ENCODE peak calls at places on chromosomes 3 and 15, in eight cellular contexts. G, R, S, A, P, D, N and W are unnamed samples. For H3K4me1, the result is how much of the 10 kb centered on the place peaks cover.

GRCh38 chr3:5017953-5018531 is 38.8 kb downstream of the BHLHE40 start:
- DNase-seq in G (peak), R (no peak), S (peak), A (peak), P (peak), D (peak), N (no peak), W (no peak)

GRCh38 chr3:195208183-195208582 is 62.8 kb downstream of the XXYLT1 start:
- DNase-seq in G (no peak), R (peak), S (no peak), A (no peak), P (no peak), D (no peak), N (no peak), W (no peak)

GRCh38 chr15:71447328-71448250 is 332.3 kb downstream of the THSD4 start:
- DNase-seq in G (peak), R (no peak), S (no peak), A (no peak), P (no peak), D (no peak), N (no peak), W (no peak)

GRCh38 chr15:77346637-77347036 is 73.3 kb downstream of the PEAK1 start:
- DNase-seq in G (no peak), R (no peak), S (no peak), A (no peak), P (no peak), D (no peak), N (no peak), W (no peak)

GRCh38 chr3:158808697-158809096 is 6.8 kb downstream of the MFSD1 start:
- DNase-seq in G (no peak), R (no peak), S (peak), A (no peak), P (no peak), D (no peak), N (no peak), W (no peak)

GRCh38 chr3:160183375-160184076 is 41.7 kb upstream of the C3orf80 start:
- DNase-seq in G (no peak), R (no peak), S (peak), A (no peak), P (no peak), D (no peak), N (no peak), W (no peak)

GRCh38 chr3:15405448-15406050 is 21.8 kb downstream of the METTL6 start:
- DNase-seq in G (peak), R (no peak), S (peak), A (no peak), P (no peak), D (no peak), N (no peak), W (no peak)

GRCh38 chr3:71987828-71988227 is 202.9 kb upstream of the PROK2 start:
- DNase-seq in G (no peak), R (no peak), S (no peak), A (no peak), P (no peak), D (no peak), N (no peak), W (no peak)

GRCh38 chr3:57130426-57131209 is 34.5 kb downstream of the IL17RD start:
- DNase-seq in G (peak), R (no peak), S (no peak), A (no peak), P (no peak), D (no peak), N (no peak), W (no peak)

GRCh38 chr15:29429584-29429983 is 160.0 kb upstream of the NSMCE3 start:
- DNase-seq in G (no peak), R (no peak), S (no peak), A (no peak), P (no peak), D (no peak), N (no peak), W (no peak)

GRCh38 chr3:112908252-112908651 is 61.6 kb upstream of the CD200R1L start:
- DNase-seq in G (no peak), R (no peak), S (peak), A (no peak), P (no peak), D (no peak), N (no peak), W (no peak)

GRCh38 chr3:157763644-157764043 is 260.4 kb upstream of the VEPH1 start:
- DNase-seq in G (no peak), R (no peak), S (no peak), A (no peak), P (no peak), D (no peak), N (no peak), W (no peak)

GRCh38 chr15:41561777-41562145 is 2.7 kb downstream of the TYRO3 start:
- DNase-seq in G (no peak), R (no peak), S (peak), A (no peak), P (peak), D (no peak), N (no peak), W (no peak)

GRCh38 chr3:60809857-60810256 is 441.4 kb downstream of the FHIT start:
- DNase-seq in G (no peak), R (no peak), S (peak), A (no peak), P (no peak), D (no peak), N (no peak), W (no peak)

GRCh38 chr3:127488141-127488672 is 102.3 kb downstream of the TPRA1 start:
- DNase-seq in G (no peak), R (no peak), S (no peak), A (no peak), P (no peak), D (no peak), N (no peak), W (no peak)
- H3K4me1 ChIP-seq in G (under half), R (under half), S (under half), A (under half), P (under half), D (under half), N (under half), W (under half)

DNA sequence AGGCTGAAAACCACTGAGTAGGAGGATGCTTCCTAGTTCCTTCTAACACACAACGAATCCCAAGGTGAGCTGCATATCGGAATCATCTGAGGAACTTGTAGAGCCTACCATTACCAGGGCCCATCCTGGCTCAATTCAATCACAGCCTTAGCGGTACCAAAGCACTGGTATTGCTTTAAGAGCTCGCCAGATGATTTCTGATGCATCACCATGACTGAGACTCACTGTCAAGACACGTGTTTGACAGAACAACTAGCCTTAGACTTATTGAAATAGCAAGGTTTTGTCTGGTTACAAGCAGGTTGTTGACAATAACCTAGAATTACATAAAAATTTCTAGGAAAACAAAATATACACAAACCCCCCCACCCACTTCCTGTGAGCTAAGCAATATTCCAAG is 68.5 kb downstream of the CBLB start:
- DNase-seq in G (no peak), R (no peak), S (no peak), A (no peak), P (no peak), D (no peak), N (no peak), W (no peak)
- H3K4me1 ChIP-seq in G (under half), R (under half), S (under half), A (under half), P (under half), D (under half), N (under half), W (under half)

DNA sequence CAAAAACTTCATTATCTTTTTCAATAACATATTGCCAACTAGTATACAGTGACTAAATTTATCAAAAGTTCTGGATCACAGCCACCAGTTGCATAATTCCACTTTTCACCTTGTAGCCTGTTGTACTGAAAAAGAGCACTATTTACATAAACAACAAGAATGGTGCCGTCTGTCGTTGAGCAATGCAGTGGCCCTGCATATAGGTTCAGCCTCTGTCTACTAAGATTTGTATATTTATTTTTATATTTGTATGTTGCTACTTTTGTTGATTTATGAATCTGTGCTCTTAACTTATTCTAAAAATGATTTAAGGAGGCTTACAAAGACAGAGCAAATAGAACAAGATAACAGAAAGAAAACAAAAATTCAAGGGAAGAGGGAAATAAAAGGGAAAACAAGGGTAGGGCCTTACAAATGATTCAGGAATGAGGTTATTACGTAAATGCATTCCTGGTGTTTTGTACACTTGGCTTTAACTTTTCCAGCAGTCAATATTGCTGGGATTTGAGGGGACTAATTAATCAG is 257.6 kb upstream of the STT3B start:
- DNase-seq in G (peak), R (no peak), S (peak), A (no peak), P (no peak), D (peak), N (no peak), W (no peak)
- H3K4me1 ChIP-seq in G (under half), R (under half), S (under half), A (under half), P (under half), D (under half), N (under half), W (under half)

GRCh38 chr15:63501256-63502089 is 2.9 kb upstream of the USP3 start:
- DNase-seq in G (peak), R (peak), S (peak), A (peak), P (peak), D (peak), N (peak), W (peak)
- H3K4me1 ChIP-seq in G (half or more), R (under half), S (under half), A (under half), P (under half), D (under half), N (half or more), W (under half)

DNA sequence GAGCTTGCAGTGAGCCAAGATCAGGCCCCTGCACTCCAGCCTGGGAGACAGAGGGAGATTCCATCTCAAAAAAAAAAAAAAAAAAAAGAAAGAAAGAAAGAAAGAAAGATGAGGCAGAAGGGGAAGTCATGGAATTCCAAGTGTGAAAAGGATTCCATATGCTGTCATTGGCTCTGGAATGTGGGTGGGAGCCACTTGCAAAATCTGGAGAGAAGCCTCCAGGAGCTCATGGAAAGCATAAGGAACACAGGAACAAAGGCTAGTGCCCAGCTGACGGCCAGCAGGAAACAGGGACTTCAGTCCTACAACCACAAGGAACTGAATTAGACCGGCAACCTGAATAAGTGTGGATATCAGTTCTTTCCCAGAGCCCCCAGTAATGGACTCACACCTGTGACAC is 12.5 kb upstream of the TRAK1 start:
- DNase-seq in G (peak), R (no peak), S (no peak), A (no peak), P (no peak), D (no peak), N (no peak), W (no peak)
- H3K4me1 ChIP-seq in G (under half), R (under half), S (under half), A (under half), P (under half), D (under half), N (under half), W (under half)

DNA sequence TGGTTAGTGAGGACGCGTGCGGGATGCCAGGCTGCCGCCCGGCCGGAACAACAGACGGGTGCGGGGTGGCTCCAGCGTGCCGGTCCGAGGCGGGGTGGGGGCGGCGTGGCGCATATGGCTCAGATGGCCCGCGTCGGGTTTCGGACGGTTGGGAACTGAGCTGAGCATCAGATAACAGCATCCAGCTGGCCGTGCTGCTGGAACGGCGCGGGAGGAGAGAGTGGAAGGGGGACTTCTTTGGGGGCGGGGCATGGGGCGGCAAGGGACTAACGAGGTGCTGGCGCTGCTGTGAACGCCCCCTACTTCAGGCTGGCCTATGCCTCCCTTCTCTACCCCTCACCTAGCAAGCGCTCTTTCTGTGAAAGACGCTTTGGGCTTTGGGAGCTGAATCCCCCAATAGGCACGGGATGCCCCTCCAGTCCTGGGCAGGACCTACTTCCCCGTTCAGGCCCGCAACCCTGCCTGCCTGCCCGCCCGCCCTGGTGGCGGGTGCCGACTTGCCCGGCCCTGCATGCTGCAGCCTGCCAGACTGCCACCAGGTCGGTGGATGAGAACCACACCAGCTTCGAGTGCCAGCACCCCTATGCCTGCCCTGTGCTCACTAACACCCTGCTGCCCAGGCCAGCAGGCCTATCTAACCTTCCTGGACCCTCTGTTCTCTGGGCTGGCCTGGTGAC is 541 bp downstream of the INKA1 start:
- DNase-seq in G (peak), R (peak), S (peak), A (no peak), P (peak), D (peak), N (peak), W (peak)
- H3K4me1 ChIP-seq in G (under half), R (under half), S (under half), A (under half), P (under half), D (under half), N (under half), W (under half)